ENCODE peak calls at places on chromosomes 11 and 22, in four cellular contexts. One of them, this sample, is unnamed.

GRCh38 chr11:68976563-68976962 is 4.2 kb downstream of the MRGPRD start:
- DNase-seq in HCT116: no peak
- DNase-seq in HepG2: no peak
- DNase-seq in heart left ventricle: no peak
- DNase-seq in this sample: no peak

GRCh38 chr11:113241190-113242051 is 73.0 kb upstream of the TTC12 start:
- DNase-seq in HCT116: no peak
- DNase-seq in HepG2: no peak
- DNase-seq in heart left ventricle: no peak
- DNase-seq in this sample: no peak

GRCh38 chr11:86934263-86934932 is 20.8 kb downstream of the FZD4 start:
- DNase-seq in heart left ventricle: no peak
- DNase-seq in HepG2: no peak
- DNase-seq in HCT116: no peak
- DNase-seq in this sample: no peak

GRCh38 chr11:112881461-112881860 is 79.8 kb upstream of the NCAM1 start:
- DNase-seq in heart left ventricle: peak; percentile 90
- DNase-seq in HCT116: no peak
- DNase-seq in HepG2: no peak
- DNase-seq in this sample: peak; percentile 56

GRCh38 chr22:46801331-46801811 is 38.9 kb downstream of the TBC1D22A start:
- DNase-seq in heart left ventricle: no peak
- DNase-seq in HepG2: peak; percentile 83
- DNase-seq in HCT116: no peak
- DNase-seq in this sample: no peak

GRCh38 chr11:62125881-62126280 is 2.1 kb downstream of the INCENP start:
- DNase-seq in HepG2: no peak
- DNase-seq in HCT116: no peak
- DNase-seq in heart left ventricle: no peak
- DNase-seq in this sample: no peak

GRCh38 chr11:35518766-35519165 is 6.7 kb downstream of the PAMR1 start:
- DNase-seq in HepG2: no peak
- DNase-seq in heart left ventricle: no peak
- DNase-seq in HCT116: no peak
- DNase-seq in this sample: no peak

GRCh38 chr22:36048911-36049677 is 20.5 kb upstream of the RBFOX2 start:
- DNase-seq in heart left ventricle: no peak
- DNase-seq in HepG2: no peak
- DNase-seq in HCT116: no peak
- DNase-seq in this sample: no peak

GRCh38 chr11:47242596-47243192 is 5.9 kb downstream of the ACP2 start:
- DNase-seq in HepG2: no peak
- DNase-seq in HCT116: no peak
- DNase-seq in heart left ventricle: no peak
- DNase-seq in this sample: no peak
- TF ChIP-seq POLR2A in HepG2: no peak
- TF ChIP-seq POLR2A in HCT116: no peak
- TF ChIP-seq POLR2A in heart left ventricle: no peak
- TF ChIP-seq POLR2A in this sample: no peak

GRCh38 chr11:26473216-26474194 is 98.6 kb downstream of the MUC15 start:
- DNase-seq in HCT116: no peak
- DNase-seq in heart left ventricle: no peak
- DNase-seq in HepG2: no peak
- DNase-seq in this sample: no peak

GRCh38 chr11:26470992-26471391 is 101.1 kb downstream of the MUC15 start:
- DNase-seq in HCT116: no peak
- DNase-seq in HepG2: no peak
- DNase-seq in heart left ventricle: no peak
- DNase-seq in this sample: no peak

GRCh38 chr11:26478710-26479109 is 93.4 kb downstream of the MUC15 start:
- DNase-seq in HepG2: no peak
- DNase-seq in HCT116: no peak
- DNase-seq in heart left ventricle: no peak
- DNase-seq in this sample: no peak

GRCh38 chr11:26477406-26477805 is 94.7 kb downstream of the MUC15 start:
- DNase-seq in HepG2: no peak
- DNase-seq in heart left ventricle: no peak
- DNase-seq in HCT116: no peak
- DNase-seq in this sample: no peak

DNA sequence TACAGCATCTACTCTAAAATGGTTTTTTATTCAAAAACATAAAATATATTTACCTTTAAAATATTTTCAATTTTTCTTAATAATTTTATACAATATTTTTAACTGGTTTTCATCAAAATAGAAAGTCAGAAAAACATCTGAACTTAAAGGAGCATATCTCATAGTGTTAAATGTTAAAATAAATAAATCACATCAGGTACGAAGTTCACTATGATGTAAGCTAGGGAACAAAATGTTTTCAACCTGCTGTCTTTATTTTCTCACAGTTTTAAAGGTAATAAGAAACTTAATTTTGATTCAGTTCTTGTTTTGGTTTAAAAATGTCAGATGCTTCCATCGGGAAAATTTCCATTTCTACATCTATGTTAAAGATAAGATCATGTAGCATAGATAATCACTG is 97.7 kb downstream of the MUC15 start:
- DNase-seq in HepG2: no peak
- DNase-seq in HCT116: no peak
- DNase-seq in heart left ventricle: no peak
- DNase-seq in this sample: no peak
- TF ChIP-seq POLR2A in HepG2: no peak
- TF ChIP-seq POLR2A in HCT116: no peak
- TF ChIP-seq POLR2A in heart left ventricle: no peak
- TF ChIP-seq POLR2A in this sample: no peak

GRCh38 chr11:9756878-9757277 is 93.0 kb downstream of the SWAP70 start:
- DNase-seq in heart left ventricle: no peak
- DNase-seq in HCT116: no peak
- DNase-seq in HepG2: no peak
- DNase-seq in this sample: no peak

GRCh38 chr11:9759519-9760179 is 95.8 kb downstream of the SWAP70 start:
- DNase-seq in HepG2: peak; percentile 52
- DNase-seq in HCT116: peak; percentile 96
- DNase-seq in heart left ventricle: peak; percentile 93
- DNase-seq in this sample: peak; percentile 97

GRCh38 chr11:9760180-9760550 is 96.3 kb downstream of the SWAP70 start:
- DNase-seq in heart left ventricle: peak; percentile 94
- DNase-seq in HepG2: no peak
- DNase-seq in HCT116: no peak
- DNase-seq in this sample: peak; percentile 61

GRCh38 chr11:9757809-9758675 is 94.2 kb downstream of the SWAP70 start:
- DNase-seq in HCT116: peak; percentile 42
- DNase-seq in HepG2: peak; percentile 63
- DNase-seq in heart left ventricle: peak; percentile 89
- DNase-seq in this sample: peak; percentile 86

GRCh38 chr11:9758676-9759518 is 95.0 kb downstream of the SWAP70 start:
- DNase-seq in heart left ventricle: peak; percentile 92
- DNase-seq in HCT116: peak; percentile 24
- DNase-seq in HepG2: peak; percentile 53
- DNase-seq in this sample: peak; percentile 81
- TF ChIP-seq POLR2A in heart left ventricle: no peak
- TF ChIP-seq POLR2A in HCT116: peak; percentile 11
- TF ChIP-seq POLR2A in HepG2: peak; percentile 17
- TF ChIP-seq POLR2A in this sample: peak; percentile 18

GRCh38 chr11:8867856-8868705 is 42.9 kb upstream of the AKIP1 start:
- DNase-seq in HepG2: peak; percentile 43
- DNase-seq in heart left ventricle: no peak
- DNase-seq in HCT116: no peak
- DNase-seq in this sample: no peak

GRCh38 chr11:8872017-8872416 is 39.0 kb upstream of the AKIP1 start:
- DNase-seq in HCT116: no peak
- DNase-seq in heart left ventricle: no peak
- DNase-seq in HepG2: no peak
- DNase-seq in this sample: no peak

GRCh38 chr11:8871283-8871775 is 39.7 kb upstream of the AKIP1 start:
- DNase-seq in HepG2: peak; percentile 26
- DNase-seq in HCT116: peak; percentile 16
- DNase-seq in heart left ventricle: peak; percentile 77
- DNase-seq in this sample: peak; percentile 68

GRCh38 chr11:8873966-8874365 is 37.0 kb upstream of the AKIP1 start:
- DNase-seq in heart left ventricle: no peak
- DNase-seq in HepG2: no peak
- DNase-seq in HCT116: no peak
- DNase-seq in this sample: no peak

DNA sequence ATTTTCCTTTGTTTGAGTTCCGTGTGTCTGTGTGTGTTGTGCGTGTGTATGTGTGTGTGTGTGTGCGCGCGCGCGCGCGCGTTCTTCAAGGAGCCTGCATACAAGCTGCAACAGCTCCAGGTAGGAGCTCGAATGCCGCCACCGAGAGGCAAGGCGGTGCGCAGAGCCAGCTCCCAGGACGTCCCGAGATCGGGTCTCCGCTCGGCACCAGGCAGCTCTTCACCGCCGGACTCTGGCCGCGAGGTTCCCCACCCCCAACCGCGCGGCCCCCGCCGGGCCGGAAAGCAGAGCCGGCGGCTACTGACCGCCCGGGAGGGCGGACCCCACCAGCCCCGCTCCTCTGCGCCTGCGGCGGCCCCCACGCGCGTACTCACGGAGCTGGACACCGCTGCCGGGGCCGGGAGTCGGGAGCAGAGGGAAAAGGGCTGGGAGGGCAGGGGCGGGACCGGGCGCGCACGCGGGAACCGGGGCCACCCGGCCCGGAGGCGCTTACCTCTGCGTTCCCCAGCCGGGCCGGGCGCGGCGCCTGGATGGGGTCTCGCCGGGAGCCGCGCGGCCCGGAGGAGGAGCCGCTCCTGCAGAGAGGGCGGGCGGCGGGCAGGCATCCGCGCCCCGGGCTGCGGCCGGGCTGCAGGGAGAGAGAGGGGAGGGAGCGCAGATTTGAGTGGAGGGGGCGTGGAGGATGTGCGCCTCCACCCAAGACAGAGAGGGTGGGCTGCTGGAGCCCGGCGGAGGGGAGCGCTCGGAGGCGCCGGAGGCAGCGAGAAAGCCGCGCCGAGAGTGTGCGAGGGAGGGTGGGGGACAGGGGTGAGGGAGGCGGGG is 40.3 kb upstream of the AKIP1 start:
- DNase-seq in HepG2: no peak
- DNase-seq in heart left ventricle: peak; percentile 56
- DNase-seq in HCT116: peak; percentile 68
- DNase-seq in this sample: peak; percentile 67
- TF ChIP-seq POLR2A in HepG2: no peak
- TF ChIP-seq POLR2A in heart left ventricle: no peak
- TF ChIP-seq POLR2A in HCT116: no peak
- TF ChIP-seq POLR2A in this sample: peak; percentile 38

DNA sequence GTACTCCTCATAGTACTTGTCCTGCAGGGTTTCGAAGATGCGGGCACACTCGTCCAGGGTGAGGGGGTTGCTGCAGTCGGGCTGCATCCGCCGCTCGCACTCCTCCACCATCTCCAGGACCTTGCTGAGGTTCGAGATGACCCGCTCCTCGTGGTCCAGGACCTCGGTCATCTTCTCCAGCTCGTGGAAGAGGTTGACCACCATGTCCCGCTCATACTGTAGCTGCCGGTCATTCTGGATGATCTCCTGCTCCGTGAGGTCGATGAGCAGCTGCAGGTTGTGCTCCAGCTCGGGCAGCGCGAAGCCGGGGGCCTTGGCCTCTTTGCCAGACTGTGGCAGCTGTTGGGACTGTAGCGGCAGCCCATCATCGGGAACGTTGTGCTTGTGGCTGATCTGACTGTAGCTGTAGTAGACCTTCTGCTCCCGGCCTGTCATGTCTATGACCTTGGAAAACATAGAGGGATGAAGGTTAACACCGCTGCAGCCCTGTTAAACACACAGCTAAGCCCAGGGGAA is 13.0 kb downstream of the TFIP11 start:
- DNase-seq in HepG2: no peak
- DNase-seq in heart left ventricle: no peak
- DNase-seq in HCT116: no peak
- DNase-seq in this sample: no peak
- TF ChIP-seq POLR2A in HepG2: no peak
- TF ChIP-seq POLR2A in heart left ventricle: no peak
- TF ChIP-seq POLR2A in HCT116: no peak
- TF ChIP-seq POLR2A in this sample: no peak

DNA sequence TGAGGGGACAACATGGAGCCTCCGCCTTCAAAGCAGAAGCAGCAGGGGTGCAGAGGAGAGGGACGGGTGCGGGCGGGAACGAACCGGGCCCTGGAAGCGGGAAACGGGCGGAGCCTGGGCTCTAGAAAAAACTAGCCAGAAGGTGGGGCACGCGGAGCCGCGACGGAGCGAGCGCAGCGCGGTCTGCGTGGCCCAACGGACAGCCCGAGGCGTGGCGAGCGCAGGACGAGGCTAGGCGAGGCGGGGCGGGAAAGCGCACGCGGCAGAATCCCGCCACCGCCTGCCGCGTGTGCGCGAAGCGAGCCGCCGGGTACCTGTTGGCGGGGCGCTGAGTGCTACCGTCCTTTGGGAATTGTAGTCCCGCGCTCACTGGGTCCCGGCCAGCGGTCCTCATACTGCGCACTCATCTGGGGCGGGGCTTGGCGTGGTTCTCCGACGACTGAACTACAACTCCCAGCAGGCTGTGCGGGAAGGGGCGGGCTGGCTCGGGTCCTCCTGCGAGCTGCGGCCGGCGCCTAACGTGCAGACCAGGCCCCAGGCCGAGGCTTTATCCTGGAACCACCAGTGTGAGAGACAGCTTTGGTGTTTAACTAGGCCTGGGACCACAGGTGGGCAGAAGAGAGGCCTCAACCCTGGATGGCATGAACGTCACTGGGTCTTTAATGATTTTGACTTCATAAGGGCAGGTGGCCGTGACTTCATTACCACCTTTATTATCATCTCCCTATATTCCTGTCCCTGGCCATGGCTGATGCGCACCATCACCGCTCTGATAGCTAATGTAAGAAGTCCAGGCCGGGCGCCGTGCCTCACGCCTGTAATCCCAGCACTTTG is at the start of gene ATL3:
- DNase-seq in HCT116: peak; percentile 93
- DNase-seq in HepG2: no peak
- DNase-seq in heart left ventricle: peak; percentile 98
- DNase-seq in this sample: peak; percentile 91
- TF ChIP-seq POLR2A in HCT116: no peak
- TF ChIP-seq POLR2A in HepG2: no peak
- TF ChIP-seq POLR2A in heart left ventricle: peak; percentile 71
- TF ChIP-seq POLR2A in this sample: peak; percentile 78

GRCh38 chr11:120197977-120198376 is 12.9 kb upstream of the OAF start:
- DNase-seq in HCT116: no peak
- DNase-seq in heart left ventricle: peak; percentile 10
- DNase-seq in HepG2: peak; percentile 79
- DNase-seq in this sample: no peak

GRCh38 chr11:120198403-120198786 is 12.4 kb upstream of the OAF start:
- DNase-seq in HCT116: no peak
- DNase-seq in heart left ventricle: no peak
- DNase-seq in HepG2: no peak
- DNase-seq in this sample: no peak

GRCh38 chr11:120198787-120199469 is 11.9 kb upstream of the OAF start:
- DNase-seq in HCT116: no peak
- DNase-seq in HepG2: peak; percentile 67
- DNase-seq in heart left ventricle: no peak
- DNase-seq in this sample: no peak

GRCh38 chr11:120196857-120197253 is 14.0 kb upstream of the OAF start:
- DNase-seq in HepG2: no peak
- DNase-seq in heart left ventricle: peak; percentile 4
- DNase-seq in HCT116: no peak
- DNase-seq in this sample: no peak

GRCh38 chr11:120197254-120197891 is 13.5 kb upstream of the OAF start:
- DNase-seq in HCT116: no peak
- DNase-seq in HepG2: peak; percentile 66
- DNase-seq in heart left ventricle: peak; percentile 30
- DNase-seq in this sample: no peak
- TF ChIP-seq POLR2A in HCT116: no peak
- TF ChIP-seq POLR2A in HepG2: no peak
- TF ChIP-seq POLR2A in heart left ventricle: no peak
- TF ChIP-seq POLR2A in this sample: no peak

This sample was measured in H54.